ENCODE peak calls at places on chromosomes 13 and 19, in nine cellular contexts. One of them, this sample, is unnamed.

GRCh38 chr13:110250258-110250891 is 56.6 kb downstream of the COL4A1 start:
- DNase-seq in stimulated activated CD4-positive, alpha-beta T cell treated with anti-CD3 and anti-CD28 coated beads, Interleukin-1b, Interleukin-23, amount 100 ng/mL, for 24 hours: no peak
- DNase-seq in PC-9: no peak
- DNase-seq in Right ventricle myocardium superior: peak; percentile 74
- DNase-seq in left ventricle myocardium inferior: peak; percentile 71
- DNase-seq in glutamatergic neuron: no peak
- DNase-seq in HCT116: no peak
- DNase-seq in B cell: no peak
- DNase-seq in CD8-positive, alpha-beta memory T cell: no peak
- DNase-seq in this sample: peak; percentile 89

GRCh38 chr19:13888281-13888680 is 11.3 kb downstream of the NANOS3 start:
- DNase-seq in stimulated activated CD4-positive, alpha-beta T cell treated with anti-CD3 and anti-CD28 coated beads, Interleukin-1b, Interleukin-23, amount 100 ng/mL, for 24 hours: no peak
- DNase-seq in PC-9: no peak
- DNase-seq in Right ventricle myocardium superior: no peak
- DNase-seq in left ventricle myocardium inferior: no peak
- DNase-seq in glutamatergic neuron: no peak
- DNase-seq in HCT116: no peak
- DNase-seq in B cell: no peak
- DNase-seq in CD8-positive, alpha-beta memory T cell: no peak
- DNase-seq in this sample: no peak

GRCh38 chr13:93625536-93625935 is 398.9 kb downstream of the GPC6 start:
- DNase-seq in stimulated activated CD4-positive, alpha-beta T cell treated with anti-CD3 and anti-CD28 coated beads, Interleukin-1b, Interleukin-23, amount 100 ng/mL, for 24 hours: no peak
- DNase-seq in PC-9: no peak
- DNase-seq in Right ventricle myocardium superior: no peak
- DNase-seq in left ventricle myocardium inferior: no peak
- DNase-seq in glutamatergic neuron: no peak
- DNase-seq in HCT116: no peak
- DNase-seq in B cell: no peak
- DNase-seq in CD8-positive, alpha-beta memory T cell: no peak
- DNase-seq in this sample: no peak

GRCh38 chr13:52599853-52600603 is 42.2 kb upstream of the HNRNPA1L2 start:
- DNase-seq in stimulated activated CD4-positive, alpha-beta T cell treated with anti-CD3 and anti-CD28 coated beads, Interleukin-1b, Interleukin-23, amount 100 ng/mL, for 24 hours: no peak
- DNase-seq in PC-9: no peak
- DNase-seq in Right ventricle myocardium superior: peak; percentile 60
- DNase-seq in left ventricle myocardium inferior: peak; percentile 42
- DNase-seq in glutamatergic neuron: peak; percentile 75
- DNase-seq in HCT116: no peak
- DNase-seq in B cell: no peak
- DNase-seq in CD8-positive, alpha-beta memory T cell: no peak
- DNase-seq in this sample: peak; percentile 20

GRCh38 chr13:38970380-38971051 is 20.1 kb downstream of the STOML3 start:
- DNase-seq in stimulated activated CD4-positive, alpha-beta T cell treated with anti-CD3 and anti-CD28 coated beads, Interleukin-1b, Interleukin-23, amount 100 ng/mL, for 24 hours: no peak
- DNase-seq in PC-9: no peak
- DNase-seq in Right ventricle myocardium superior: no peak
- DNase-seq in left ventricle myocardium inferior: no peak
- DNase-seq in glutamatergic neuron: no peak
- DNase-seq in HCT116: no peak
- DNase-seq in B cell: no peak
- DNase-seq in CD8-positive, alpha-beta memory T cell: no peak
- DNase-seq in this sample: no peak

GRCh38 chr19:56840452-56841193 is at the start of the genes PEG3 and ZIM2:
- DNase-seq in stimulated activated CD4-positive, alpha-beta T cell treated with anti-CD3 and anti-CD28 coated beads, Interleukin-1b, Interleukin-23, amount 100 ng/mL, for 24 hours: no peak
- DNase-seq in PC-9: no peak
- DNase-seq in Right ventricle myocardium superior: peak; percentile 85
- DNase-seq in left ventricle myocardium inferior: peak; percentile 74
- DNase-seq in glutamatergic neuron: peak; percentile 82
- DNase-seq in HCT116: no peak
- DNase-seq in B cell: no peak
- DNase-seq in CD8-positive, alpha-beta memory T cell: no peak
- DNase-seq in this sample: no peak

GRCh38 chr13:111384441-111385181 is 64.2 kb downstream of the TEX29 start:
- DNase-seq in stimulated activated CD4-positive, alpha-beta T cell treated with anti-CD3 and anti-CD28 coated beads, Interleukin-1b, Interleukin-23, amount 100 ng/mL, for 24 hours: no peak
- DNase-seq in PC-9: no peak
- DNase-seq in Right ventricle myocardium superior: no peak
- DNase-seq in left ventricle myocardium inferior: no peak
- DNase-seq in glutamatergic neuron: peak; percentile 4
- DNase-seq in HCT116: no peak
- DNase-seq in B cell: peak; percentile 11
- DNase-seq in CD8-positive, alpha-beta memory T cell: no peak
- DNase-seq in this sample: no peak

GRCh38 chr13:110109910-110110309 is 197.0 kb downstream of the COL4A1 start:
- DNase-seq in stimulated activated CD4-positive, alpha-beta T cell treated with anti-CD3 and anti-CD28 coated beads, Interleukin-1b, Interleukin-23, amount 100 ng/mL, for 24 hours: no peak
- DNase-seq in PC-9: no peak
- DNase-seq in Right ventricle myocardium superior: peak; percentile 90
- DNase-seq in left ventricle myocardium inferior: peak; percentile 80
- DNase-seq in glutamatergic neuron: no peak
- DNase-seq in HCT116: no peak
- DNase-seq in B cell: no peak
- DNase-seq in CD8-positive, alpha-beta memory T cell: no peak
- DNase-seq in this sample: no peak

GRCh38 chr13:86567119-86567518 is 767.9 kb upstream of the SLITRK6 start:
- DNase-seq in stimulated activated CD4-positive, alpha-beta T cell treated with anti-CD3 and anti-CD28 coated beads, Interleukin-1b, Interleukin-23, amount 100 ng/mL, for 24 hours: no peak
- DNase-seq in PC-9: no peak
- DNase-seq in Right ventricle myocardium superior: no peak
- DNase-seq in left ventricle myocardium inferior: no peak
- DNase-seq in glutamatergic neuron: no peak
- DNase-seq in HCT116: no peak
- DNase-seq in B cell: no peak
- DNase-seq in CD8-positive, alpha-beta memory T cell: no peak
- DNase-seq in this sample: no peak

GRCh38 chr19:21608571-21608970 is 103.2 kb downstream of the ZNF429 start:
- DNase-seq in stimulated activated CD4-positive, alpha-beta T cell treated with anti-CD3 and anti-CD28 coated beads, Interleukin-1b, Interleukin-23, amount 100 ng/mL, for 24 hours: no peak
- DNase-seq in PC-9: no peak
- DNase-seq in Right ventricle myocardium superior: no peak
- DNase-seq in left ventricle myocardium inferior: no peak
- DNase-seq in glutamatergic neuron: no peak
- DNase-seq in HCT116: no peak
- DNase-seq in B cell: no peak
- DNase-seq in CD8-positive, alpha-beta memory T cell: no peak
- DNase-seq in this sample: no peak

GRCh38 chr13:49376121-49376520 is 67.7 kb downstream of the CAB39L start:
- DNase-seq in stimulated activated CD4-positive, alpha-beta T cell treated with anti-CD3 and anti-CD28 coated beads, Interleukin-1b, Interleukin-23, amount 100 ng/mL, for 24 hours: no peak
- DNase-seq in PC-9: no peak
- DNase-seq in Right ventricle myocardium superior: no peak
- DNase-seq in left ventricle myocardium inferior: no peak
- DNase-seq in glutamatergic neuron: no peak
- DNase-seq in HCT116: no peak
- DNase-seq in B cell: no peak
- DNase-seq in CD8-positive, alpha-beta memory T cell: no peak
- DNase-seq in this sample: no peak

GRCh38 chr13:30463820-30464495 is 1.8 kb downstream of the HMGB1 start:
- DNase-seq in stimulated activated CD4-positive, alpha-beta T cell treated with anti-CD3 and anti-CD28 coated beads, Interleukin-1b, Interleukin-23, amount 100 ng/mL, for 24 hours: peak; percentile 45
- DNase-seq in PC-9: no peak
- DNase-seq in Right ventricle myocardium superior: peak; percentile 70
- DNase-seq in left ventricle myocardium inferior: peak; percentile 56
- DNase-seq in glutamatergic neuron: peak; percentile 22
- DNase-seq in HCT116: no peak
- DNase-seq in B cell: peak; percentile 69
- DNase-seq in CD8-positive, alpha-beta memory T cell: peak; percentile 82
- DNase-seq in this sample: peak; percentile 49

GRCh38 chr19:17214531-17215124 is 529 bp upstream of the USE1 start:
- DNase-seq in stimulated activated CD4-positive, alpha-beta T cell treated with anti-CD3 and anti-CD28 coated beads, Interleukin-1b, Interleukin-23, amount 100 ng/mL, for 24 hours: no peak
- DNase-seq in PC-9: no peak
- DNase-seq in Right ventricle myocardium superior: no peak
- DNase-seq in left ventricle myocardium inferior: no peak
- DNase-seq in glutamatergic neuron: no peak
- DNase-seq in HCT116: no peak
- DNase-seq in B cell: no peak
- DNase-seq in CD8-positive, alpha-beta memory T cell: no peak
- DNase-seq in this sample: no peak

GRCh38 chr19:35938282-35939224 is 2.4 kb downstream of the LRFN3 start:
- DNase-seq in stimulated activated CD4-positive, alpha-beta T cell treated with anti-CD3 and anti-CD28 coated beads, Interleukin-1b, Interleukin-23, amount 100 ng/mL, for 24 hours: no peak
- DNase-seq in PC-9: no peak
- DNase-seq in Right ventricle myocardium superior: no peak
- DNase-seq in left ventricle myocardium inferior: no peak
- DNase-seq in glutamatergic neuron: no peak
- DNase-seq in HCT116: no peak
- DNase-seq in B cell: no peak
- DNase-seq in CD8-positive, alpha-beta memory T cell: no peak
- DNase-seq in this sample: no peak

GRCh38 chr19:8358948-8359347 is 5.0 kb upstream of the ANGPTL4 start:
- DNase-seq in stimulated activated CD4-positive, alpha-beta T cell treated with anti-CD3 and anti-CD28 coated beads, Interleukin-1b, Interleukin-23, amount 100 ng/mL, for 24 hours: no peak
- DNase-seq in PC-9: no peak
- DNase-seq in Right ventricle myocardium superior: peak; percentile 3
- DNase-seq in left ventricle myocardium inferior: no peak
- DNase-seq in glutamatergic neuron: no peak
- DNase-seq in HCT116: no peak
- DNase-seq in B cell: no peak
- DNase-seq in CD8-positive, alpha-beta memory T cell: no peak
- DNase-seq in this sample: no peak

GRCh38 chr19:8071912-8072311 is 19.4 kb downstream of the CCL25 start:
- DNase-seq in stimulated activated CD4-positive, alpha-beta T cell treated with anti-CD3 and anti-CD28 coated beads, Interleukin-1b, Interleukin-23, amount 100 ng/mL, for 24 hours: no peak
- DNase-seq in PC-9: no peak
- DNase-seq in Right ventricle myocardium superior: no peak
- DNase-seq in left ventricle myocardium inferior: no peak
- DNase-seq in glutamatergic neuron: no peak
- DNase-seq in HCT116: no peak
- DNase-seq in B cell: no peak
- DNase-seq in CD8-positive, alpha-beta memory T cell: no peak
- DNase-seq in this sample: no peak